ENCODE peak calls at places on chromosomes 13 and 19, in seven cellular contexts. N is NCI-H345; J is HS-27A; C is HCEC 1CT; F is stimulated activated CD4-positive, alpha-beta T cell treated with anti-CD3 and anti-CD28 coated beads, TNF-alpha, amount 100 ng/mL, for 1 hour; Z is lower lobe of right lung; O is T-helper 17 cell. D is an unnamed sample.

GRCh38 chr19:46875234-46875633 is 14.4 kb downstream of the ARHGAP35 start:
- DNase-seq in N (no peak), J (no peak), C (no peak), F (no peak), Z (no peak), O (no peak), D (no peak)

GRCh38 chr13:30276178-30276577 is 31.2 kb downstream of the KATNAL1 start:
- DNase-seq in N (no peak), J (no peak), C (no peak), F (no peak), Z (no peak), O (no peak), D (no peak)

GRCh38 chr19:3687774-3688706 is 12.2 kb downstream of the PIP5K1C start:
- DNase-seq in N (peak; percentile 67), J (no peak), C (no peak), F (no peak), Z (peak; percentile 60), O (no peak), D (no peak)

GRCh38 chr19:51016798-51017683 is 2.5 kb downstream of the KLK10 start:
- DNase-seq in N (no peak), J (no peak), C (no peak), F (peak; percentile 5), Z (no peak), O (no peak), D (no peak)

GRCh38 chr19:52277471-52277870 is 8.1 kb downstream of the ZNF766 start:
- DNase-seq in N (no peak), J (no peak), C (no peak), F (no peak), Z (no peak), O (no peak), D (no peak)

GRCh38 chr19:13172335-13173128 is 22.3 kb downstream of the IER2 start:
- DNase-seq in N (no peak), J (no peak), C (peak; percentile 60), F (peak; percentile 64), Z (peak; percentile 87), O (peak; percentile 50), D (no peak)

GRCh38 chr13:23966691-23967615 is 69.7 kb upstream of the C1QTNF9B start:
- DNase-seq in N (no peak), J (no peak), C (no peak), F (no peak), Z (no peak), O (no peak), D (no peak)

GRCh38 chr13:106630650-106631049 is 62.7 kb upstream of the ARGLU1 start:
- DNase-seq in N (no peak), J (no peak), C (no peak), F (no peak), Z (no peak), O (no peak), D (no peak)

GRCh38 chr19:11091343-11092153 is 2.3 kb downstream of the LDLR start:
- DNase-seq in N (no peak), J (peak; percentile 80), C (peak; percentile 79), F (peak; percentile 25), Z (peak; percentile 53), O (peak; percentile 40), D (peak; percentile 83)

GRCh38 chr19:7622933-7623685 is 6.2 kb downstream of the XAB2 start:
- DNase-seq in N (no peak), J (no peak), C (no peak), F (no peak), Z (no peak), O (no peak), D (no peak)